ENCODE peak calls at places on chromosome X, in four cellular contexts. U is ascending aorta, N is upper lobe of right lung, I is fibroblast of mammary gland. R is an unnamed sample.

GRCh38 chrX:106481341-106481740 is 130.4 kb upstream of the RADX start:
- DNase-seq in I (peak; percentile 53), N (no peak), U (no peak), R (no peak)

GRCh38 chrX:31376408-31376807 is 304.6 kb upstream of the FTHL17 start:
- DNase-seq in U (no peak), N (no peak), I (no peak), R (peak; percentile 22)

GRCh38 chrX:41971346-41971745 is 48.0 kb upstream of the CASK start:
- DNase-seq in U (no peak), N (no peak), I (no peak), R (no peak)

GRCh38 chrX:19832186-19832965 is 55.0 kb downstream of the SH3KBP1 start:
- DNase-seq in N (no peak), U (no peak), I (no peak), R (no peak)

GRCh38 chrX:20547649-20548051 is 280.9 kb upstream of the RPS6KA3 start:
- DNase-seq in I (peak; percentile 64), N (no peak), U (peak; percentile 17), R (no peak)

GRCh38 chrX:25158635-25159034 is 142.9 kb upstream of the ARX start:
- DNase-seq in U (no peak), N (no peak), I (peak; percentile 5), R (no peak)

GRCh38 chrX:137427061-137427778 is 138.7 kb upstream of the ZIC3 start:
- DNase-seq in U (no peak), I (no peak), N (no peak), R (no peak)

GRCh38 chrX:149831473-149831872 is 49.5 kb upstream of the MAGEA8 start:
- DNase-seq in I (no peak), N (no peak), U (no peak), R (no peak)

GRCh38 chrX:18931972-18932371 is 51.9 kb downstream of the PHKA2 start:
- DNase-seq in I (peak; percentile 35), U (no peak), N (no peak), R (no peak)

GRCh38 chrX:590666-591065 is 39.9 kb upstream of the SHOX start:
- DNase-seq in I (no peak), U (no peak), N (no peak), R (no peak)

GRCh38 chrX:154309041-154309775 is 13.6 kb downstream of the TKTL1 start:
- DNase-seq in N (no peak), I (no peak), U (no peak), R (no peak)

GRCh38 chrX:16807976-16808542 is 21.8 kb downstream of the TXLNG start:
- DNase-seq in N (no peak), I (peak; percentile 80), U (no peak), R (no peak)

GRCh38 chrX:3699841-3700381 is 13.5 kb downstream of the PRKX start:
- DNase-seq in I (peak; percentile 12), N (no peak), U (no peak), R (no peak)

GRCh38 chrX:101736651-101737050 is 77.0 kb upstream of the ARMCX2 start:
- DNase-seq in U (no peak), N (no peak), I (no peak), R (no peak)

GRCh38 chrX:40827331-40827730 is 92.0 kb upstream of the MED14 start:
- DNase-seq in U (no peak), N (no peak), I (no peak), R (no peak)

GRCh38 chrX:18617351-18617750 is 54.6 kb downstream of the RS1 start:
- DNase-seq in I (peak; percentile 54), N (no peak), U (no peak), R (no peak)

GRCh38 chrX:97200454-97200853 is 316.7 kb downstream of the RPA4 start:
- DNase-seq in N (no peak), U (no peak), I (no peak), R (no peak)

GRCh38 chrX:125322431-125322830 is 2.8 kb downstream of the TEX13C start:
- DNase-seq in U (no peak), I (no peak), N (no peak), R (no peak)

GRCh38 chrX:133610056-133610455 is 194.8 kb upstream of the GPC4 start:
- DNase-seq in N (no peak), U (no peak), I (peak; percentile 82), R (no peak)

GRCh38 chrX:42219231-42219630 is 295.9 kb upstream of the CASK start:
- DNase-seq in N (no peak), I (no peak), U (no peak), R (no peak)

GRCh38 chrX:143661286-143661685 is 25.4 kb upstream of the SLITRK4 start:
- DNase-seq in I (no peak), N (no peak), U (no peak), R (no peak)

GRCh38 chrX:39907964-39908616 is 189.7 kb downstream of the BCOR start:
- DNase-seq in U (peak; percentile 38), N (peak; percentile 84), I (peak; percentile 94), R (peak; percentile 71)

GRCh38 chrX:40663880-40664630 is 16.7 kb upstream of the CXorf38 start:
- DNase-seq in U (no peak), N (no peak), I (peak; percentile 39), R (no peak)

GRCh38 chrX:153973127-153974002 is 811 bp downstream of the TMEM187 start:
- DNase-seq in N (no peak), I (peak; percentile 26), U (no peak), R (no peak)

GRCh38 chrX:141814213-141814857 is 23.8 kb upstream of the MAGEC3 start:
- DNase-seq in N (no peak), U (no peak), I (no peak), R (no peak)

GRCh38 chrX:71859637-71860036 is 51.0 kb upstream of the NHSL2 start:
- DNase-seq in I (peak; percentile 45), N (no peak), U (no peak), R (no peak)

GRCh38 chrX:39899876-39900787 is 197.6 kb downstream of the BCOR start:
- DNase-seq in U (no peak), N (no peak), I (peak; percentile 21), R (no peak)

GRCh38 chrX:71107762-71108360 is 1.3 kb upstream of the CXorf65 start:
- DNase-seq in U (no peak), N (no peak), I (no peak), R (no peak)

GRCh38 chrX:50075630-50076349 is 125.0 kb downstream of the AKAP4 start:
- DNase-seq in I (no peak), U (no peak), N (no peak), R (no peak)

GRCh38 chrX:113973706-113974105 is 610.2 kb upstream of the HTR2C start:
- DNase-seq in N (no peak), I (no peak), U (no peak), R (no peak)

GRCh38 chrX:124086411-124086810 is 124.9 kb downstream of the STAG2 start:
- DNase-seq in U (no peak), N (no peak), I (no peak), R (no peak)

GRCh38 chrX:28585767-28586166 is 1.5 kb upstream of the IL1RAPL1 start:
- DNase-seq in U (no peak), N (no peak), I (no peak), R (no peak)

GRCh38 chrX:32741910-32742309 is 469.4 kb downstream of the DMD start:
- DNase-seq in U (no peak), N (no peak), I (no peak), R (no peak)

GRCh38 chrX:30489323-30489722 is 88.2 kb downstream of the TASL start:
- DNase-seq in I (peak; percentile 31), U (no peak), N (no peak), R (no peak)

GRCh38 chrX:56289449-56289848 is 57.3 kb downstream of the KLF8 start:
- DNase-seq in U (no peak), I (no peak), N (no peak), R (no peak)

GRCh38 chrX:133171962-133172708 is 46.0 kb downstream of the TFDP3 start:
- DNase-seq in N (no peak), I (peak; percentile 9), U (no peak), R (no peak)

GRCh38 chrX:7219153-7219705 is 71.3 kb upstream of the PUDP start:
- DNase-seq in N (no peak), U (no peak), I (no peak), R (no peak)
- H3K4me3 ChIP-seq in N (no peak overlapping the region), U (no peak overlapping the region), I (no peak overlapping the region), R (no peak overlapping the region)

GRCh38 chrX:130413415-130413814 is 11.6 kb downstream of the RBMX2 start:
- DNase-seq in I (peak; percentile 8), N (no peak), U (no peak), R (no peak)
- TF ChIP-seq CTCF in I (no peak), N (no peak), U (no peak), R (no peak)

DNA sequence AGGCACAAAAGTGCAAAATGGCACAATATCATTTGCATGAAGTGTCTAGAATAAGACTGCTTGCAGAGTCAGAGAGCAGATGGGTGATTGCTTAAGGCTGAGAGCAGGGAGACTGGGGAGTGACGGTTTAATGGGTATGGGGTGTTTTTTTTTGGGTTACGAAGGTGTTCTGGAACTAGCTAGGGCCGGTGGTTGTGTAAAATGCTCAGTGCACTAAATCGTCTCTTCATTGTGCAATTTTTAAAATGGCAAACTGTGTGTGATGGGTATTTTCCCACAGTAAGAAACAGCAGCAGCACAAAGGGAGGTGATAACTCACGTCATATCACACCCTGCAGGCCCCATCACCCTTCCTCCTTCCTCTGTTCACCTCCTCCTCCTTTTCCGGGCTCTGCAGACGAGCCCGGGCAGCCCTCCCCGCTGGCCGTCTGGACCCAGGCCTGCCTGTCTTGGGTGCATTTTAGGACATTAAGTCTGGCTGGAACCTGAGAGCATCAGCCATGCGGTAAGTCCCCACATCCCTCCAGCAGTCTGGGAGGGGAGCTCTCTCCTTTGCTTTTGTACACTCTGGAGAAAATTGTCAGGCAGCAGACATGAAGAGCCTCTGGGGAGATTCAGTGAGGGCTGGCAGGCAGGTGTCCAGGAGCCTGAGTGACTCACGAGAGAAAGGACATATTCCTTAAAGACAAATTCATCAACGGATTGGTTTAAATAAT is 42.7 kb downstream of the ASMT start:
- DNase-seq in I (peak; percentile 18), N (no peak), U (no peak), R (no peak)
- H3K4me3 ChIP-seq in I (no peak overlapping the region), N (peak overlapping the region; percentile 34), U (no peak overlapping the region), R (no peak overlapping the region)

DNA sequence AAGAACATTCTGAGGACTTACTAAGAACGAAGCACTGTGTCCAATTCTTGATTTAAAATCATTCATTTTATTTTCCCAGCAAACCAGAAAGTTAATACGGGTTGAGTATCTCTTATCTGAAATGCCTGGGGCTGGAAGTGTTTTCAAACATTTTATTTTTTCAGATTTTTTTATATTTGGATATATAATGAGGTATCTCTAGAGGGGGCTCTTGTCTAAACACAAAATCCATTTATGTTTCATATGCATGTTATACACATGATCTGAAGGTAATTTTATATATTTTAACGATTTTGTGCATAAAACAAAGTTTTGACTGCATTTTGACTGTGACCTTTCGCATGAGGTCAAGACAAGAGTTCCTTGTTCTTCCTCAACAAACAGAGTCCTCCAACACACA is 320.9 kb downstream of the ASMT start:
- DNase-seq in U (no peak), N (no peak), I (no peak), R (no peak)
- TF ChIP-seq CTCF in U (no peak), N (no peak), I (no peak), R (no peak)

R was measured in breast epithelium.